ENCODE peak calls at places on chromosomes 4 and X, in four cellular contexts. Z is GM12878, G is K562, N is HepG2. Q is an unnamed sample.

GRCh38 chr4:151158979-151159378 is 59.6 kb downstream of the RPS3A start:
- DNase-seq in Z (no peak), G (no peak), N (no peak), Q (no peak)

GRCh38 chrX:123188081-123188480 is 4.0 kb downstream of the GRIA3 start:
- DNase-seq in Z (no peak), G (no peak), N (no peak), Q (no peak)

GRCh38 chr4:14883166-14883565 is 119.1 kb upstream of the CPEB2 start:
- DNase-seq in Z (no peak), G (no peak), N (no peak), Q (no peak)

GRCh38 chr4:117324851-117325491 is 239.6 kb upstream of the TRAM1L1 start:
- DNase-seq in Z (no peak), G (no peak), N (no peak), Q (no peak)

GRCh38 chrX:107710617-107711391 is 64.8 kb downstream of the TSC22D3 start:
- DNase-seq in Z (peak; percentile 87), G (peak; percentile 76), N (peak; percentile 43), Q (peak; percentile 59)

GRCh38 chrX:16479206-16479869 is 170.6 kb upstream of the S100G start:
- DNase-seq in Z (no peak), G (no peak), N (peak; percentile 20), Q (no peak)

GRCh38 chr4:52106701-52107100 is 55.6 kb downstream of the SPATA18 start:
- DNase-seq in Z (no peak), G (no peak), N (no peak), Q (no peak)

GRCh38 chr4:10336471-10336870 is 120.8 kb downstream of the ZNF518B start:
- DNase-seq in Z (no peak), G (no peak), N (no peak), Q (no peak)

GRCh38 chr4:8222609-8223391 is 23.7 kb downstream of the SH3TC1 start:
- DNase-seq in Z (no peak), G (no peak), N (no peak), Q (no peak)

GRCh38 chrX:39936886-39937770 is 160.6 kb downstream of the BCOR start:
- DNase-seq in Z (peak; percentile 12), G (peak; percentile 66), N (no peak), Q (no peak)

GRCh38 chrX:64204701-64205440 is 637 bp downstream of the AMER1 start:
- DNase-seq in Z (no peak), G (peak; percentile 6), N (peak; percentile 0), Q (peak; percentile 35)

GRCh38 chr4:116599859-116600258 is 485.5 kb downstream of the TRAM1L1 start:
- DNase-seq in Z (no peak), G (peak; percentile 22), N (no peak), Q (peak; percentile 19)

GRCh38 chr4:156829194-156829593 is 142.4 kb downstream of the PDGFC start:
- DNase-seq in Z (no peak), G (no peak), N (no peak), Q (no peak)

GRCh38 chr4:36241771-36242170 is 2.5 kb downstream of the ARAP2 start:
- DNase-seq in Z (peak; percentile 53), G (no peak), N (no peak), Q (no peak)

GRCh38 chr4:117983541-117984451 is 50.5 kb upstream of the NDST3 start:
- DNase-seq in Z (no peak), G (no peak), N (no peak), Q (no peak)

GRCh38 chrX:154476821-154477220 is 2.3 kb downstream of the LAGE3 start:
- DNase-seq in Z (no peak), G (no peak), N (no peak), Q (no peak)

GRCh38 chrX:124506031-124506430 is 159.7 kb downstream of the SH2D1A start:
- DNase-seq in Z (no peak), G (no peak), N (no peak), Q (no peak)

GRCh38 chr4:79576480-79576803 is 168.4 kb upstream of the GK2 start:
- DNase-seq in Z (no peak), G (peak; percentile 61), N (peak; percentile 21), Q (peak; percentile 40)

GRCh38 chr4:37885496-37885895 is 5.4 kb upstream of the TBC1D1 start:
- DNase-seq in Z (no peak), G (no peak), N (no peak), Q (no peak)

GRCh38 chr4:74794341-74794801 is at the start of gene BTC:
- DNase-seq in Z (no peak), G (peak; percentile 6), N (peak; percentile 30), Q (no peak)

GRCh38 chr4:118845552-118846065 is 9.7 kb upstream of the SEC24D start:
- DNase-seq in Z (no peak), G (no peak), N (no peak), Q (no peak)

GRCh38 chrX:139106111-139106510 is 394.6 kb upstream of the FGF13 start:
- DNase-seq in Z (no peak), G (no peak), N (no peak), Q (no peak)

GRCh38 chr4:147707892-147708672 is 23.8 kb upstream of the ARHGAP10 start:
- DNase-seq in Z (no peak), G (peak; percentile 42), N (peak; percentile 19), Q (peak; percentile 41)

GRCh38 chr4:184345573-184345922 is 127.9 kb upstream of the ENPP6 start:
- DNase-seq in Z (no peak), G (peak; percentile 25), N (no peak), Q (no peak)

GRCh38 chr4:10958226-10958856 is 273.8 kb upstream of the CLNK start:
- DNase-seq in Z (no peak), G (no peak), N (no peak), Q (no peak)

GRCh38 chrX:97563531-97564133 is 679.9 kb downstream of the RPA4 start:
- DNase-seq in Z (peak; percentile 66), G (no peak), N (peak; percentile 9), Q (no peak)

GRCh38 chrX:3527811-3528210 is 181.4 kb upstream of the MXRA5 start:
- DNase-seq in Z (no peak), G (no peak), N (no peak), Q (no peak)

GRCh38 chr4:96983830-96984229 is 1143.9 kb downstream of the PDHA2 start:
- DNase-seq in Z (no peak), G (no peak), N (no peak), Q (no peak)

GRCh38 chr4:181194096-181194495 is 1049.1 kb upstream of the TENM3 start:
- DNase-seq in Z (no peak), G (no peak), N (no peak), Q (no peak)

GRCh38 chr4:124321370-124321769 is 391.2 kb downstream of the ANKRD50 start:
- DNase-seq in Z (no peak), G (no peak), N (no peak), Q (no peak)

GRCh38 chr4:124318292-124318691 is 394.2 kb downstream of the ANKRD50 start:
- DNase-seq in Z (no peak), G (no peak), N (no peak), Q (no peak)

GRCh38 chr4:124325676-124326075 is 386.9 kb downstream of the ANKRD50 start:
- DNase-seq in Z (no peak), G (no peak), N (no peak), Q (no peak)

GRCh38 chr4:124322234-124322831 is 390.2 kb downstream of the ANKRD50 start:
- DNase-seq in Z (no peak), G (peak; percentile 21), N (peak; percentile 8), Q (peak; percentile 22)
- TF ChIP-seq TARDBP in Z (no peak), G (no peak), N (no peak), Q (no peak)

GRCh38 chrX:68935362-68935761 is 106.5 kb downstream of the EFNB1 start:
- DNase-seq in Z (no peak), G (no peak), N (no peak), Q (no peak)
- TF ChIP-seq TARDBP in Z (no peak), G (no peak), N (no peak), Q (no peak)

DNA sequence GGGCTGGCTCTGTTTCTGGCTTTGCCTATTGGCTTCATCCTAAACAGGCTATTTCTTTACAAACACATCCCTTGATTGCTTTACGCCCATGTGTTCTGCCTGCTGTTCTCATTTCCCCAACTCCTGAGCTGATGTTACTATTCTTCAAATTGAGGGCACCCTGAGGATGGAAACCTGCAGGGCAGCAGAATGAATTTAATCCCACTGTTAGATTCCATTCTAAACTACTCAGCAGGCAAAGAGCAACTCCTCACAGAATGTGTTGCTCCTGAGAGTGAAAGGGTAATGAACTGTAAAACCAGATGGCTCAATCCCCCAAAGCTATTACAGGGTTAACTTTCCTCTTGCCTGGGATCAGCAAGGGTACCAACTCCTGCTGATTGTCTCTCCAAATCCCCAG is 75.7 kb downstream of the ANKRD50 start:
- DNase-seq in Z (no peak), G (no peak), N (no peak), Q (no peak)
- TF ChIP-seq TARDBP in Z (no peak), G (no peak), N (no peak), Q (no peak)

GRCh38 chrX:133654801-133655200 is 239.5 kb upstream of the GPC4 start:
- DNase-seq in Z (no peak), G (no peak), N (no peak), Q (no peak)
- TF ChIP-seq TARDBP in Z (no peak), G (no peak), N (no peak), Q (no peak)

DNA sequence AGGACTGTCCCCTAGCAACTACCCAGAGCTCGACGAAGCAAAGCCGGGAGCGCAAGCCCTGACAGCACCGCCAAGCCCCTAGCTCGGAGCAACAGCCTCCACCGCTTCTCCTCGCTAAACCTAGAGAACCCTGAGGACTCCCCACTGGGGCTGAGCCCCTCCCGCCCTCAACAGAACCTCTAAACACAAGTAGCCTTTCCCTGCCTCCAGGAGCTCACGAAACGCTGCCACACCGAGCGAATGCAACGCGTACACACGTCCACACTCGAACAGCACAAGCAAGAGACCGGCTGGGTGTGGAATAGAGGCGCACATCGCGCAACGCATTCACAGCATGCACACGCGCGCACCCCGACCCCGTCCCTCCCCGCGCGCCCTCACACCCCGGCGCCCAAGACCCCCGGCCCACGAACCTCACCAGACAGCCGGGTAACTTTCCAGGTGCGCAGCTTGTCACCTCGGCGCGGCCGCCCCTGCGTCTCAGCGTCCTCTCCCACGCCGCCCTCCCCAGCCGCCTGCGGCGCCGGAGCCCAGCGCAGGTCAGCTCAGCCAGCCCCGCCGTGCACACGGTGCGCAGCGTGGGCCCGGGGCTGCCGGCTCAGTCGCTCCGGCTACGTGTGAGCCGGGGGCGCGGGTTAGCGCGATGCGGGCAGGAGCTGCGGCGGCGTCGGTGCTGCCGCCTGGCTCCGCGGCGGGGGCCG is 354 bp downstream of the PRKG2 start:
- DNase-seq in Z (no peak), G (no peak), N (no peak), Q (peak; percentile 46)
- TF ChIP-seq TARDBP in Z (no peak), G (no peak), N (no peak), Q (no peak)

GRCh38 chr4:183139972-183140570 is 41.0 kb downstream of the WWC2 start:
- DNase-seq in Z (no peak), G (no peak), N (peak; percentile 77), Q (no peak)
- TF ChIP-seq TARDBP in Z (no peak), G (no peak), N (no peak), Q (no peak)

GRCh38 chrX:100995469-100995868 is 26.0 kb downstream of the ARL13A start:
- DNase-seq in Z (no peak), G (peak; percentile 51), N (peak; percentile 4), Q (no peak)
- TF ChIP-seq TARDBP in Z (no peak), G (no peak), N (no peak), Q (no peak)

GRCh38 chr4:103098746-103099421 is 750 bp downstream of the BDH2 start:
- DNase-seq in Z (no peak), G (no peak), N (no peak), Q (no peak)

GRCh38 chr4:103095080-103095479 is 4.6 kb downstream of the BDH2 start:
- DNase-seq in Z (no peak), G (no peak), N (peak; percentile 47), Q (no peak)

GRCh38 chr4:103098331-103098730 is 1.3 kb downstream of the BDH2 start:
- DNase-seq in Z (no peak), G (no peak), N (no peak), Q (no peak)

GRCh38 chr4:103099691-103100392 is at the start of gene BDH2:
- DNase-seq in Z (peak; percentile 72), G (peak; percentile 84), N (peak; percentile 85), Q (peak; percentile 79)

GRCh38 chr4:103097112-103097511 is 2.5 kb downstream of the BDH2 start:
- DNase-seq in Z (no peak), G (no peak), N (no peak), Q (no peak)
- TF ChIP-seq TARDBP in Z (no peak), G (no peak), N (no peak), Q (no peak)